ENCODE peak calls at places on chromosomes 6 and 20, in seven cellular contexts. K is adipocyte; M is neural progenitor cell; S is stomach; I is CD8-positive, alpha-beta T cell; E is right lobe of liver; X is endodermal cell. B is an unnamed sample.

GRCh38 chr6:74671558-74672025 is 534.3 kb downstream of the COL12A1 start:
- DNase-seq in I (no peak), X (no peak), M (no peak), E (no peak), K (peak; percentile 94), S (no peak), B (no peak)

GRCh38 chr6:117555262-117555849 is 47.0 kb downstream of the GOPC start:
- DNase-seq in X (no peak), I (no peak), M (no peak), E (no peak), S (no peak), K (peak; percentile 19), B (no peak)

GRCh38 chr6:128713461-128713860 is 169.5 kb upstream of the LAMA2 start:
- DNase-seq in S (no peak), E (no peak), M (no peak), K (peak; percentile 50), I (no peak), X (no peak), B (no peak)

GRCh38 chr6:166956444-166957086 is at the start of gene RNASET2:
- DNase-seq in M (peak; percentile 96), K (peak; percentile 98), S (peak; percentile 99), X (peak; percentile 99), E (peak; percentile 99), I (peak; percentile 99), B (peak; percentile 99)

GRCh38 chr6:148952147-148953041 is 205.6 kb downstream of the UST start:
- DNase-seq in E (no peak), X (no peak), M (no peak), K (peak; percentile 73), I (no peak), S (no peak), B (no peak)

GRCh38 chr6:48541669-48542068 is 430.7 kb upstream of the PTCHD4 start:
- DNase-seq in M (no peak), E (no peak), X (no peak), I (no peak), K (peak; percentile 50), S (no peak), B (no peak)

GRCh38 chr20:39474829-39475228 is 512.7 kb downstream of the DHX35 start:
- DNase-seq in K (no peak), M (no peak), E (no peak), I (no peak), S (no peak), X (no peak), B (no peak)

GRCh38 chr6:110509617-110510231 is 33.3 kb upstream of the SLC22A16 start:
- DNase-seq in S (peak; percentile 43), X (no peak), K (peak; percentile 17), M (no peak), I (no peak), E (no peak), B (no peak)

GRCh38 chr6:40349092-40349491 is 238.1 kb downstream of the LRFN2 start:
- DNase-seq in M (no peak), S (no peak), I (no peak), K (no peak), X (peak; percentile 72), E (no peak), B (no peak)

GRCh38 chr6:169045486-169045885 is 208.2 kb downstream of the THBS2 start:
- DNase-seq in I (no peak), K (peak; percentile 19), M (no peak), X (no peak), S (no peak), E (no peak), B (no peak)

GRCh38 chr20:2459981-2460751 is 10.4 kb downstream of the SNRPB start:
- DNase-seq in K (no peak), S (no peak), I (no peak), X (no peak), E (no peak), M (no peak), B (no peak)

GRCh38 chr6:14831070-14831469 is 414.8 kb upstream of the JARID2 start:
- DNase-seq in M (no peak), I (no peak), E (no peak), S (no peak), K (no peak), X (no peak), B (no peak)

GRCh38 chr6:156822747-156823206 is 45.6 kb downstream of the ARID1B start:
- DNase-seq in S (no peak), X (no peak), I (no peak), M (no peak), E (no peak), K (no peak), B (no peak)

GRCh38 chr6:34391023-34391485 is 1.4 kb downstream of the NUDT3 start:
- DNase-seq in X (no peak), K (peak; percentile 95), I (no peak), E (peak; percentile 58), M (no peak), S (no peak), B (peak; percentile 37)

GRCh38 chr6:14068133-14068532 is 49.4 kb upstream of the CD83 start:
- DNase-seq in E (no peak), K (peak; percentile 71), I (no peak), X (no peak), S (no peak), M (no peak), B (no peak)

GRCh38 chr6:20377623-20378265 is 23.9 kb upstream of the E2F3 start:
- DNase-seq in I (no peak), X (no peak), E (no peak), S (no peak), K (peak; percentile 65), M (no peak), B (no peak)

GRCh38 chr6:148295261-148295887 is 47.3 kb upstream of the SASH1 start:
- DNase-seq in S (no peak), K (no peak), X (no peak), E (no peak), I (no peak), M (peak; percentile 7), B (no peak)

GRCh38 chr6:139872635-139873034 is 498.2 kb upstream of the CITED2 start:
- DNase-seq in K (no peak), S (no peak), E (no peak), M (no peak), I (no peak), X (no peak), B (peak; percentile 78)

GRCh38 chr20:10185741-10186558 is 32.7 kb upstream of the SNAP25 start:
- DNase-seq in E (peak; percentile 55), M (no peak), X (no peak), K (no peak), I (no peak), S (peak; percentile 72), B (no peak)

GRCh38 chr6:34237722-34238506 is 1.2 kb downstream of the HMGA1 start:
- DNase-seq in X (peak; percentile 79), I (peak; percentile 59), K (peak; percentile 70), S (no peak), E (peak; percentile 61), M (peak; percentile 76), B (peak; percentile 62)

GRCh38 chr6:73519943-73520687 is 717 bp downstream of the EEF1A1 start:
- DNase-seq in K (peak; percentile 84), E (peak; percentile 83), M (peak; percentile 73), S (peak; percentile 73), I (peak; percentile 62), X (peak; percentile 64), B (peak; percentile 75)
- H3K4me1 ChIP-seq in K (peaks cover 38% of the 10 kb centered on the region), E (no peaks in the 10 kb centered on the region), M (peaks cover 17% of the 10 kb centered on the region), S (peaks cover 66% of the 10 kb centered on the region), I (peaks cover 55% of the 10 kb centered on the region), X (no peaks in the 10 kb centered on the region), B (peaks cover 29% of the 10 kb centered on the region)

DNA sequence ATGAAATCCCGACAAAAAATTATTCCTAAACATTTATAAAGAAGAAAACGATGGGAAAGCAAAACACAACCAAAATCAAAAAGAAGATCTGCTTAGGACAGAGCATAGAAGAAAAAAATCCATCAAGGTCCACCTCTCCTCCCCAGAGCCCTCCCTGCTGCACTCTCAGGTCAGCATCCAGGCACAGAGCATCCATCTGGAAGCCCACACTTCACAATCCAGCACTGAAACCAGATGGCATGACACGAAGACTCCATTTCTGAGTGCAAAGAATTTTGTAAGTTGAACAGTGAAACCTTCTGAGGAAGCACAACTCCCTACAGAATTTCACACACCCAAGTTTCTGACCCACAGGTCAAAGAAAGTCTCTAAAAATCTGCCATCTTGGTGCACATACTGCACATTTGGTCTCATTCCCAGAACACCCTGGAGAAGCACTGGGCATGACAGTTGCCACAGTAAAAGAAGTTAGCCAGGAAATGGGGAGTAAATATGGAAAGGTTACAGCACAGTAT is 128.8 kb upstream of the STXBP5 start:
- DNase-seq in S (no peak), E (no peak), I (no peak), M (no peak), K (no peak), X (no peak), B (no peak)
- H3K36me3 ChIP-seq in S (no peaks in the 10 kb centered on the region), E (no peaks in the 10 kb centered on the region), I (no peaks in the 10 kb centered on the region), M (no peaks in the 10 kb centered on the region), K (no peaks in the 10 kb centered on the region), X (no peaks in the 10 kb centered on the region), B (no peaks in the 10 kb centered on the region)

DNA sequence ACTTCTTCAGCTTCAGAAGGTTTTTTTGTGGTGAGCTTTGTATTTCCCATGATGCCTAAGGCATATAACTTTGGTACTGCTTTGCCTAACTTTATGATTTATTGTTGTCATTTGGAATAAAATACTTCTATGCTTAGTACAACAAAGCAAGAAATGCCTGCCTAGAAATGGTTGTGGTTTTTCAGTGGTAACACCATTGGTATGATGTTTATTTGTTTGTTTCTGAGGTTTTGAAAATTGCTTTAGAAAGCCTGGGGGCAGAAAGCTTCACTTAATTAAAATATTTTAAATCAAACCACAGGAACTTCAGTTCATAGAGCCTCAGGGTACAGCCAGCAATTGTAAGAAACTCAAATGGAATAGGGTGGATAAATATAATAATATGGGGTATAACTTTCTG is 351.2 kb upstream of the MAP3K7 start:
- DNase-seq in E (no peak), K (peak; percentile 16), S (no peak), X (no peak), I (no peak), M (no peak), B (no peak)
- H3K4me1 ChIP-seq in E (no peaks in the 10 kb centered on the region), K (no peaks in the 10 kb centered on the region), S (no peaks in the 10 kb centered on the region), X (peaks cover 17% of the 10 kb centered on the region), I (no peaks in the 10 kb centered on the region), M (peaks cover 13% of the 10 kb centered on the region), B (no peaks in the 10 kb centered on the region)

GRCh38 chr20:41166201-41167117 is 29.1 kb downstream of the PLCG1 start:
- DNase-seq in M (no peak), E (peak; percentile 31), K (no peak), S (no peak), I (no peak), X (no peak), B (no peak)

GRCh38 chr20:41162396-41162795 is 25.1 kb downstream of the PLCG1 start:
- DNase-seq in X (no peak), M (no peak), K (no peak), E (peak; percentile 40), S (no peak), I (no peak), B (no peak)

GRCh38 chr20:41161886-41162285 is 24.5 kb downstream of the PLCG1 start:
- DNase-seq in K (no peak), X (no peak), E (no peak), M (no peak), S (no peak), I (no peak), B (no peak)

GRCh38 chr20:41165001-41165882 is 27.9 kb downstream of the PLCG1 start:
- DNase-seq in E (peak; percentile 26), M (no peak), S (no peak), I (no peak), X (no peak), K (no peak), B (no peak)

DNA sequence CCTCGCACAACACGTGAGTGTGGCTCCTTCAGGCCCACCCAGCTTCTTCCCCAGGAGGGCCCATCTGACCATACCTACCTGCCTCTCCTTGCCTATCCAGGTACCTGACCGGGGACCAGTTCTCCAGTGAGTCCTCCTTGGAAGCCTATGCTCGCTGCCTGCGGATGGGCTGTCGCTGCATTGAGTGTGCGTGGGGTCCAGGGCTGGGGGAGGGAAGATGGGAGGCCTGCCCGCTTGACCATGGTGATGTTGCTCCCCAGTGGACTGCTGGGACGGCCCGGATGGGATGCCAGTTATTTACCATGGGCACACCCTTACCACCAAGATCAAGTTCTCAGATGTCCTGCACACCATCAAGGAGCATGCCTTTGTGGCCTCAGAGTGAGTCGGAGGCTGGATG is 26.5 kb downstream of the PLCG1 start:
- DNase-seq in M (no peak), E (peak; percentile 40), X (no peak), K (no peak), S (no peak), I (no peak), B (no peak)
- H3K36me3 ChIP-seq in M (no peaks in the 10 kb centered on the region), E (peaks cover 35% of the 10 kb centered on the region), X (peaks cover 94% of the 10 kb centered on the region), K (peaks cover 74% of the 10 kb centered on the region), S (peaks cover 81% of the 10 kb centered on the region), I (peaks cover 74% of the 10 kb centered on the region), B (peaks cover 16% of the 10 kb centered on the region)